ENCODE peak calls at places on chromosomes 6 and 20, in eight cellular contexts. L, V, B, G, X, K, Q and P are unnamed samples. For H3K4me1, the result is how much of the 10 kb centered on the place peaks cover.

GRCh38 chr20:57902478-57902877 is 192.7 kb upstream of the PMEPA1 start:
- DNase-seq in L (no peak), V (no peak), B (no peak), G (no peak), X (no peak), K (no peak), Q (no peak), P (no peak)

GRCh38 chr6:64006246-64006645 is 370.6 kb downstream of the PHF3 start:
- DNase-seq in L (no peak), V (no peak), B (no peak), G (no peak), X (no peak), K (no peak), Q (no peak), P (no peak)

GRCh38 chr6:21593927-21594421 is 423 bp downstream of the SOX4 start:
- DNase-seq in L (no peak), V (no peak), B (no peak), G (no peak), X (peak), K (no peak), Q (peak), P (no peak)

GRCh38 chr20:61558726-61559125 is 306.7 kb downstream of the CDH4 start:
- DNase-seq in L (no peak), V (no peak), B (no peak), G (no peak), X (no peak), K (no peak), Q (no peak), P (no peak)

GRCh38 chr6:28142446-28142845 is 763 bp downstream of the ZKSCAN8 start:
- DNase-seq in L (no peak), V (no peak), B (no peak), G (no peak), X (no peak), K (no peak), Q (no peak), P (no peak)

GRCh38 chr6:12545837-12546658 is 170.5 kb upstream of the PHACTR1 start:
- DNase-seq in L (peak), V (peak), B (no peak), G (no peak), X (no peak), K (no peak), Q (no peak), P (peak)

GRCh38 chr20:34452281-34452982 is 63.8 kb upstream of the DYNLRB1 start:
- DNase-seq in L (no peak), V (no peak), B (no peak), G (no peak), X (no peak), K (no peak), Q (peak), P (no peak)

GRCh38 chr20:1946762-1947534 is 46.9 kb downstream of the PDYN start:
- DNase-seq in L (no peak), V (no peak), B (peak), G (no peak), X (peak), K (no peak), Q (no peak), P (no peak)

GRCh38 chr6:108941281-108941680 is 93.1 kb downstream of the ARMC2 start:
- DNase-seq in L (no peak), V (no peak), B (no peak), G (no peak), X (no peak), K (no peak), Q (no peak), P (no peak)

GRCh38 chr6:43608783-43609182 is 20.3 kb downstream of the GTPBP2 start:
- DNase-seq in L (no peak), V (no peak), B (no peak), G (no peak), X (no peak), K (no peak), Q (no peak), P (no peak)

GRCh38 chr6:43608310-43608763 is 20.7 kb downstream of the GTPBP2 start:
- DNase-seq in L (peak), V (peak), B (peak), G (peak), X (peak), K (peak), Q (peak), P (peak)

GRCh38 chr6:43606019-43606418 is 23.0 kb downstream of the GTPBP2 start:
- DNase-seq in L (no peak), V (no peak), B (no peak), G (no peak), X (no peak), K (no peak), Q (no peak), P (no peak)

GRCh38 chr6:43600595-43600994 is 24.6 kb downstream of the POLH start:
- DNase-seq in L (no peak), V (no peak), B (no peak), G (no peak), X (no peak), K (no peak), Q (no peak), P (no peak)

DNA sequence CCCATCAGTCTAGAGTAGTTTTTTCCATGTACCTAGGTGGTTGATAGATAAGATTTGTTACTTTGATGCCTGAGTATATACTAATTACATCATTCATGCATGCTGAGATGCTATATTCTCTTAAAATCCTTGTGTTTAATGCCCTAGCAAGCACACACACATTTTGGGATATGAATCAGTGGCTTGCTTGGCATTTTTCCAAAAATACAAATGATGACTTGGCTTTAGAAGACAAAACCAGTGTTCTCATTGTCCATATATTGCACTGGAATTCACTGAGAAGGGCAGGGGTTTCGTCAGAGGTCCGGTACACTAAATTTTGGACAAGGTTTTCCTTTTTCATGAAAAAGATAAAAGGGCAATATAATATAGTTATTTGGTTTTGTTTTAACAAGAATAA is 24.9 kb downstream of the GTPBP2 start:
- DNase-seq in L (no peak), V (no peak), B (no peak), G (no peak), X (no peak), K (no peak), Q (no peak), P (no peak)
- TF ChIP-seq REST in L (no peak), V (no peak), B (no peak), G (no peak), X (no peak), K (no peak), Q (no peak), P (no peak)

DNA sequence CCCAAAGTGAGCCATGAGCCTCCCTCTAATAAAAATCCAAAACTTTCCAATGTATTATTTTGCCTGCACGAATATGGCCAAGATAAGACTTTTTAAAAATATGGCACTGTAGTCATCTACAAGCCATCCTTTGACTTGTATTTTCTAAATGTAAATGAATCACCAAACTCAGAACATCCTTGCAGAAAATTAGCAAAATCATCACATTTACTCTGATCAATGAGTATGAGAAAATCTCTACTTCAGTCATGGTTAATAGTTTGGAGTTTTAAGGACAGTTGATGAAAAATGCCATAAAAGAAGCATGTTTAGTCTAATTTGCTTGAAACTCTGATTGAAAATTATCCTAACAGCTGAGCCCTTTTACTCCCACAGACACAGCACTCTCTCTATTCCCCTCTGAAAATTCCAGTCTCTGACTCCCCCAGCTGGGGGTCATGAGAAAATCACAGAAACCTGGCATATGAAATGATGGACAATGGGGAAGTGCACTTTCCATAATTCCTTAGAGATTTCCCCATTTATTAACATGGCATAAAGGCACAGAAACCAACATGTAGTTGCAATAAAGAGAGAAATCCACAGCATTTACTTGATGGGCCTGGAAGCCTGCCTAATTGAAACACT is 214.1 kb downstream of the WDR27 start:
- DNase-seq in L (no peak), V (no peak), B (no peak), G (no peak), X (no peak), K (no peak), Q (no peak), P (no peak)
- TF ChIP-seq CTCF in L (no peak), V (no peak), B (no peak), G (peak), X (peak), K (no peak), Q (peak), P (no peak)

DNA sequence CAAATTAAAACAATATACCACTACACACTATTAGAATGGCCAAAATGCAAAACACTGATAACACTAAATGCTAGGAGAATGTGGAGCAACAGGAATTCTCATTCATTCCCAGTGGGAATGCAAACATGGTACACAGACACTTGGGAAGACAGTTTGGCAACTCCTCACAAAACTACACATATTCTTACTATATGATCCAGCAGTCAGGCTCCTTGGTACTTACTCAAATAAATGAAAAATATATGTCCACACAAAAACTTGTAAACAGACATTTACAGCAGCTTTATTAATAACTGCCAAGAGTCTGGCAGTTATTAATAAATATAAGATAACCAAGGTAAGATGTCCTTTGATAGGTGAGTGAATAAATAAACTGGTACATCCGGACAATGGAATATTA is 44.9 kb downstream of the ABHD12 start:
- DNase-seq in L (no peak), V (no peak), B (no peak), G (no peak), X (no peak), K (no peak), Q (no peak), P (no peak)
- H3K4me1 ChIP-seq in L (under half), V (under half), B (under half), G (under half), X (under half), K (under half), Q (under half), P (under half)

GRCh38 chr6:4644962-4645361 is 131.2 kb upstream of the CDYL start:
- DNase-seq in L (no peak), V (no peak), B (no peak), G (no peak), X (no peak), K (no peak), Q (no peak), P (no peak)
- TF ChIP-seq REST in L (no peak), V (no peak), B (no peak), G (no peak), X (no peak), K (no peak), Q (no peak), P (no peak)